ENCODE peak calls at places on chromosomes 11 and 22, in nine cellular contexts. B, X, C, V, G, Y, D, U and L are unnamed samples.

GRCh38 chr11:76791861-76792260 is 8.7 kb downstream of the TSKU start:
- DNase-seq in U (no peak), V (no peak), G (peak), B (no peak), C (no peak), X (no peak), Y (no peak), D (no peak), L (no peak)

GRCh38 chr11:33723238-33723881 is 12.9 kb downstream of the CD59 start:
- DNase-seq in G (peak), X (peak), C (peak), U (no peak), Y (no peak), D (peak), V (no peak), B (no peak), L (no peak)

GRCh38 chr22:29150701-29151100 is 55.0 kb upstream of the EMID1 start:
- DNase-seq in X (peak), G (no peak), D (no peak), V (no peak), B (no peak), Y (no peak), C (no peak), U (no peak), L (no peak)

GRCh38 chr11:112540261-112540660 is 279.6 kb upstream of the PLET1 start:
- DNase-seq in U (no peak), Y (no peak), X (no peak), C (no peak), B (no peak), G (no peak), V (no peak), D (no peak), L (no peak)

GRCh38 chr11:133541331-133542095 is 9.2 kb upstream of the OPCML start:
- DNase-seq in C (no peak), D (no peak), V (no peak), X (peak), G (no peak), B (no peak), U (no peak), Y (peak), L (peak)

GRCh38 chr11:104772806-104773241 is 125.4 kb downstream of the CASP12 start:
- DNase-seq in C (peak), U (no peak), D (peak), G (peak), V (no peak), B (no peak), Y (no peak), X (no peak), L (no peak)

GRCh38 chr11:27596802-27597201 is 90.2 kb upstream of the LIN7C start:
- DNase-seq in C (no peak), V (no peak), X (no peak), G (no peak), D (no peak), U (no peak), B (no peak), Y (no peak), L (no peak)

GRCh38 chr11:13883042-13883441 is 79.5 kb upstream of the SPON1 start:
- DNase-seq in Y (no peak), C (no peak), B (no peak), X (no peak), G (no peak), V (no peak), D (no peak), U (peak), L (no peak)

GRCh38 chr11:134519788-134520187 is 107.7 kb upstream of the B3GAT1 start:
- DNase-seq in U (no peak), D (no peak), C (no peak), Y (no peak), B (peak), G (no peak), X (no peak), V (no peak), L (no peak)

GRCh38 chr11:119727523-119728081 is 1.4 kb downstream of the NECTIN1 start:
- DNase-seq in C (no peak), V (peak), U (peak), G (no peak), D (no peak), Y (peak), B (peak), X (peak), L (peak)

GRCh38 chr11:9001736-9002135 is 2.1 kb downstream of the NRIP3 start:
- DNase-seq in C (peak), B (no peak), G (peak), Y (no peak), V (no peak), X (no peak), U (no peak), D (peak), L (no peak)

GRCh38 chr11:76077575-76078150 is 128.6 kb downstream of the WNT11 start:
- DNase-seq in V (no peak), U (no peak), C (peak), B (no peak), Y (no peak), D (no peak), G (peak), X (no peak), L (no peak)

GRCh38 chr22:19847345-19847632 is 7.4 kb downstream of the GNB1L start:
- DNase-seq in Y (no peak), U (no peak), V (no peak), G (no peak), X (no peak), D (no peak), B (no peak), C (no peak), L (no peak)

GRCh38 chr22:26461188-26461810 is 22.3 kb downstream of the HPS4 start:
- DNase-seq in U (peak), Y (peak), X (peak), B (no peak), G (peak), V (peak), C (peak), D (peak), L (peak)

GRCh38 chr22:29753808-29754657 is 12.8 kb downstream of the ZMAT5 start:
- DNase-seq in G (no peak), C (no peak), X (no peak), V (no peak), U (no peak), D (no peak), Y (no peak), B (peak), L (no peak)

GRCh38 chr11:59176330-59176729 is 4.4 kb downstream of the DTX4 start:
- DNase-seq in C (no peak), V (no peak), G (no peak), D (no peak), U (no peak), X (no peak), B (no peak), Y (no peak), L (no peak)

GRCh38 chr22:24429411-24430365 is 2.3 kb downstream of the ADORA2A start:
- DNase-seq in U (no peak), C (peak), Y (peak), V (no peak), X (no peak), G (no peak), B (peak), D (no peak), L (peak)

GRCh38 chr11:122246885-122247284 is 130.9 kb upstream of the BLID start:
- DNase-seq in U (no peak), X (no peak), V (no peak), C (no peak), G (no peak), Y (no peak), D (no peak), B (no peak), L (no peak)

GRCh38 chr22:26892401-26893033 is 235.1 kb downstream of the MIAT start:
- DNase-seq in X (peak), U (peak), C (peak), Y (no peak), G (no peak), V (no peak), B (no peak), D (no peak), L (no peak)

GRCh38 chr11:69968407-69969347 is 109.4 kb upstream of the ANO1 start:
- DNase-seq in V (no peak), C (no peak), Y (no peak), G (no peak), D (no peak), B (no peak), U (no peak), X (no peak), L (no peak)

GRCh38 chr11:76206327-76207081 is at the start of gene WNT11:
- DNase-seq in D (peak), Y (peak), G (peak), U (peak), B (peak), V (peak), X (peak), C (no peak), L (peak)

GRCh38 chr11:60428517-60428916 is 855 bp upstream of the MS4A5 start:
- DNase-seq in G (no peak), Y (no peak), B (no peak), U (no peak), V (no peak), X (no peak), D (peak), C (no peak), L (no peak)

GRCh38 chr11:315516-315994 is 1.7 kb downstream of the IFITM1 start:
- DNase-seq in X (no peak), Y (no peak), U (no peak), G (no peak), D (no peak), V (no peak), C (no peak), B (no peak), L (no peak)

GRCh38 chr11:108663154-108663877 is 1.6 kb upstream of the DDX10 start:
- DNase-seq in B (no peak), D (no peak), C (no peak), U (no peak), X (no peak), Y (no peak), G (no peak), V (no peak), L (no peak)

GRCh38 chr11:107623183-107623582 is 32.2 kb downstream of the ELMOD1 start:
- DNase-seq in Y (no peak), V (no peak), G (no peak), U (no peak), C (no peak), D (no peak), X (no peak), B (no peak), L (no peak)

GRCh38 chr22:28077166-28077565 is 158.1 kb upstream of the PITPNB start:
- DNase-seq in V (no peak), Y (no peak), B (no peak), G (no peak), C (no peak), D (no peak), U (no peak), X (no peak), L (no peak)

GRCh38 chr22:46464701-46465347 is 72.6 kb downstream of the CELSR1 start:
- DNase-seq in B (peak), Y (no peak), D (no peak), U (no peak), X (no peak), C (no peak), V (no peak), G (no peak), L (no peak)

GRCh38 chr22:36301851-36302250 is 48.9 kb downstream of the APOL1 start:
- DNase-seq in V (no peak), X (no peak), C (no peak), G (no peak), Y (no peak), B (no peak), U (no peak), D (no peak), L (no peak)

GRCh38 chr22:39487826-39488520 is 14.1 kb upstream of the MIEF1 start:
- DNase-seq in Y (no peak), U (no peak), D (no peak), V (no peak), B (no peak), X (no peak), C (no peak), G (no peak), L (no peak)

GRCh38 chr22:36497910-36498669 is 8.8 kb downstream of the FOXRED2 start:
- DNase-seq in X (peak), B (no peak), V (no peak), Y (no peak), C (no peak), G (no peak), U (no peak), D (no peak), L (no peak)

DNA sequence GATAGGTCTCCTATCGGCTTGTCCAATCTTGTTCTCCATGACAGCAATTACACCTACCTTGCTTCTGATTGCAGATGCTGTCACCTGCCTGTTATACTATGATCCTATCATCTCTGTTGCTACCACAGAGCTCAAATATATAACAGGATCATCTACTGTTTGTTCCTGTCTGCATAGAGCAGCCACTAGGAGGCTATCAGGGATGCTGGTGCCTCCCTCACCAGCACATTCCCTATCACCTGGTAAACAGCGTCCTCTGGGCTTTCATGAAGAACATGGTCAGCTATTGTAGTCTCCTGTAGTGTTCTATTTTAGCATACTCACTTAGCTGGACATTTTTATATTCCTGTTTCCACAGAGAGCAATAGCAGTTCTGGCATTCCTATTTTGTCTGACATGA is 87.8 kb upstream of the FAT3 start:
- DNase-seq in G (no peak), Y (no peak), C (no peak), B (no peak), V (no peak), U (no peak), X (peak), D (no peak), L (no peak)
- TF ChIP-seq CTCF in G (peak), Y (peak), C (no peak), B (no peak), V (peak), U (no peak), X (peak), D (no peak), L (no peak)

GRCh38 chr22:32585737-32586136 is 111.1 kb downstream of the FBXO7 start:
- DNase-seq in C (no peak), V (no peak), B (no peak), U (no peak), D (no peak), Y (no peak), G (no peak), X (no peak), L (no peak)

GRCh38 chr22:32579533-32580220 is 105.1 kb downstream of the FBXO7 start:
- DNase-seq in B (no peak), D (no peak), U (no peak), V (no peak), X (no peak), Y (no peak), C (no peak), G (peak), L (no peak)

GRCh38 chr22:32584650-32585049 is 110.0 kb downstream of the FBXO7 start:
- DNase-seq in D (no peak), Y (no peak), U (no peak), C (no peak), G (no peak), B (no peak), X (no peak), V (no peak), L (no peak)

GRCh38 chr22:32583921-32584335 is 109.3 kb downstream of the FBXO7 start:
- DNase-seq in D (no peak), V (no peak), Y (no peak), G (no peak), B (no peak), X (no peak), U (no peak), C (no peak), L (no peak)

GRCh38 chr22:32583074-32583677 is 108.6 kb downstream of the FBXO7 start:
- DNase-seq in V (no peak), G (no peak), D (no peak), X (no peak), Y (no peak), B (no peak), U (no peak), C (no peak), L (no peak)
- TF ChIP-seq CTCF in V (no peak), G (no peak), D (no peak), X (no peak), Y (no peak), B (no peak), U (no peak), C (no peak), L (no peak)

GRCh38 chr22:38056969-38057841 is at the start of gene PICK1:
- DNase-seq in B (peak), G (peak), D (peak), Y (peak), V (peak), C (peak), U (peak), X (peak), L (peak)
- TF ChIP-seq CTCF in B (no peak), G (no peak), D (no peak), Y (no peak), V (no peak), C (no peak), U (no peak), X (no peak), L (no peak)

GRCh38 chr11:117201516-117201866 is 2.3 kb downstream of the TAGLN start:
- DNase-seq in X (no peak), U (no peak), D (no peak), B (peak), C (no peak), Y (no peak), G (no peak), V (no peak), L (no peak)

GRCh38 chr11:117202386-117203068 is 3.4 kb downstream of the TAGLN start:
- DNase-seq in D (no peak), Y (no peak), X (no peak), V (no peak), C (no peak), G (no peak), U (no peak), B (peak), L (no peak)

GRCh38 chr11:117203069-117203407 is 3.9 kb downstream of the TAGLN start:
- DNase-seq in Y (no peak), V (no peak), C (no peak), U (no peak), B (no peak), D (no peak), X (no peak), G (no peak), L (no peak)

GRCh38 chr11:117200813-117201515 is 1.8 kb downstream of the TAGLN start:
- DNase-seq in U (no peak), G (no peak), Y (no peak), B (peak), V (no peak), D (no peak), C (no peak), X (peak), L (no peak)

DNA sequence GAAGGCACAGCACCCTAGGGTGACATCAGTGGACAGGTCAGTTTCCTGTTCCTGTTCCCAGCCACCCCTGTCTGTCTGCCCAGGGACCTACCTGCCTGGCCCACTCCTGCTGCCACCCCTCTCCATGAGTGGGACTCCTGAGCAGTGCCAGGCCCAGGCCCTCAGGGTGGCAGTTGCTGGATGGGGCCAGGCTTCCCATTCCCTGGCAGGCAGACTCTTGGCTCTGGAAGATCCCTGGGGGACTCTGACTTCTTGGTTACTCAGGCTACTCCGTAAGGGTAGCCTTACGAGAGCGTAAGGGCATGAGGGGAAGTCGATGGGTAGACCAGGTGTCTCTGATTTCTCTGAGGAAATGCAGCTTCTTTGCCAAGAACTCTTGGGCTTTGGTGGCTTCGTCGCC is 2.7 kb downstream of the TAGLN start:
- DNase-seq in Y (no peak), C (no peak), U (no peak), V (no peak), G (no peak), B (peak), D (no peak), X (no peak), L (no peak)
- TF ChIP-seq CTCF in Y (no peak), C (no peak), U (no peak), V (no peak), G (no peak), B (no peak), D (no peak), X (no peak), L (no peak)

GRCh38 chr11:92738281-92738680 is 231.2 kb upstream of the MTNR1B start:
- DNase-seq in C (no peak), D (no peak), B (no peak), G (no peak), V (no peak), Y (no peak), X (no peak), U (no peak), L (no peak)

GRCh38 chr11:92739020-92739419 is 230.4 kb upstream of the MTNR1B start:
- DNase-seq in V (no peak), U (no peak), G (peak), B (no peak), D (no peak), C (no peak), Y (no peak), X (no peak), L (no peak)

GRCh38 chr11:92740251-92740650 is 229.2 kb upstream of the MTNR1B start:
- DNase-seq in C (no peak), Y (no peak), D (no peak), G (no peak), U (no peak), X (no peak), V (no peak), B (no peak), L (no peak)

GRCh38 chr11:92735039-92735438 is 234.4 kb upstream of the MTNR1B start:
- DNase-seq in B (no peak), X (no peak), U (no peak), C (no peak), G (no peak), V (no peak), D (peak), Y (no peak), L (no peak)
- TF ChIP-seq CTCF in B (no peak), X (peak), U (peak), C (no peak), G (peak), V (peak), D (peak), Y (peak), L (peak)

GRCh38 chr11:15143855-15144254 is 29.1 kb downstream of the INSC start:
- DNase-seq in V (no peak), B (no peak), D (no peak), C (no peak), Y (no peak), G (no peak), X (no peak), U (no peak), L (no peak)
- TF ChIP-seq CTCF in V (no peak), B (no peak), D (no peak), C (no peak), Y (no peak), G (no peak), X (no peak), U (no peak), L (no peak)